ENCODE peak calls at places on chromosomes 12 and 14, in six cellular contexts. W is stomach, H is astrocyte, V is cardiac fibroblast, M is tibial nerve, C is Panc1. N is an unnamed sample.

GRCh38 chr14:89225607-89226006 is 191.4 kb downstream of the FOXN3 start:
- DNase-seq in M (no peak), V (no peak), W (no peak), H (no peak), C (no peak), N (no peak)

GRCh38 chr14:49926803-49927202 is 33.9 kb downstream of the ARF6 start:
- DNase-seq in W (no peak), V (no peak), H (no peak), C (no peak), M (no peak), N (no peak)

GRCh38 chr12:122951979-122952892 is 14.0 kb downstream of the ABCB9 start:
- DNase-seq in W (peak; percentile 84), C (no peak), H (peak; percentile 33), V (peak; percentile 77), M (peak; percentile 77), N (no peak)

GRCh38 chr12:98464155-98464554 is 51.2 kb upstream of the TMPO start:
- DNase-seq in V (peak; percentile 89), W (no peak), H (peak; percentile 23), M (no peak), C (no peak), N (no peak)

GRCh38 chr12:95908573-95908972 is 33.8 kb downstream of the CCDC38 start:
- DNase-seq in M (no peak), V (peak; percentile 80), C (no peak), H (peak; percentile 30), W (no peak), N (no peak)

GRCh38 chr12:51190820-51191219 is 17.9 kb upstream of the TFCP2 start:
- DNase-seq in H (no peak), C (no peak), W (no peak), M (no peak), V (no peak), N (no peak)

GRCh38 chr14:58298477-58298879 is at the start of gene ARID4A:
- DNase-seq in W (peak; percentile 87), H (no peak), C (no peak), V (no peak), M (peak; percentile 92), N (no peak)

GRCh38 chr12:20718294-20718693 is 23.2 kb downstream of the SLCO1C1 start:
- DNase-seq in H (no peak), C (no peak), V (no peak), M (no peak), W (no peak), N (no peak)

GRCh38 chr12:19530631-19531020 is 91.3 kb downstream of the AEBP2 start:
- DNase-seq in W (no peak), M (no peak), V (peak; percentile 36), H (peak; percentile 42), C (no peak), N (no peak)

GRCh38 chr12:5984873-5985272 is 39.8 kb upstream of the ANO2 start:
- DNase-seq in W (no peak), C (no peak), V (no peak), H (no peak), M (no peak), N (no peak)

GRCh38 chr14:47442206-47442605 is 233.2 kb downstream of the MDGA2 start:
- DNase-seq in C (no peak), H (peak; percentile 65), W (no peak), M (no peak), V (peak; percentile 5), N (no peak)

GRCh38 chr12:63826002-63826585 is 18.4 kb upstream of the SRGAP1 start:
- DNase-seq in W (no peak), M (peak; percentile 34), V (peak; percentile 83), C (no peak), H (peak; percentile 44), N (no peak)

GRCh38 chr12:63823040-63823439 is 21.5 kb upstream of the SRGAP1 start:
- DNase-seq in H (no peak), M (no peak), W (no peak), C (no peak), V (no peak), N (no peak)

GRCh38 chr12:63820427-63820826 is 24.1 kb upstream of the SRGAP1 start:
- DNase-seq in H (no peak), M (no peak), V (no peak), W (no peak), C (no peak), N (no peak)

GRCh38 chr12:63821781-63822251 is 22.7 kb upstream of the SRGAP1 start:
- DNase-seq in W (no peak), M (no peak), C (no peak), V (peak; percentile 19), H (no peak), N (no peak)

DNA sequence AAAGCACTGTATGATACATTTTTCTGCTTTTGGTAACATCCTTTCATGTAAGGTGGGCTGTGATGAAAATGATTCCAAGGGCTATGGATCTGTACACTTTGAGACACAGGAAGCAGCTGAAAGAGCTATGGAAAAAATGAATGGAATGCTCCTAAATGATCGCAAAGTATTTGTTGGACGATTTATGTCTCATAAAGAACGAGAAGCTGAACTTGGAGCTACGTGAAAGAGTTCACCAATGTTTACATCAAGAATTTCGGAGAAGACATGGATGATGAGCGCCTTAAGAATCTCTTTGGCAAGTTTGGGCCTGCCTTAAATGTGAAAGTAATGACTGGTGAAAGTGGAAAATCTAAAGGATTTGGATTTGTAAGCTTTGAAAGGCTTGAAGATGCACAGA is 22.1 kb upstream of the SRGAP1 start:
- DNase-seq in V (peak; percentile 13), C (no peak), H (peak; percentile 48), M (no peak), W (no peak), N (no peak)
- H3K4me3 ChIP-seq in V (no peak overlapping the region), C (no peak overlapping the region), H (peak overlapping the region; percentile 58), M (peak overlapping the region; percentile 30), W (peak overlapping the region; percentile 43), N (peak overlapping the region; percentile 57)

GRCh38 chr12:114673169-114673833 is 10.7 kb downstream of the TBX3 start:
- DNase-seq in H (peak; percentile 78), W (no peak), V (peak; percentile 83), M (no peak), C (no peak), N (no peak)
- H3K4me3 ChIP-seq in H (peak overlapping the region; percentile 37), W (no peak overlapping the region), V (no peak overlapping the region), M (no peak overlapping the region), C (no peak overlapping the region), N (no peak overlapping the region)

GRCh38 chr14:105855246-105855892 is 329.0 kb downstream of the TMEM121 start:
- DNase-seq in V (no peak), C (no peak), M (no peak), H (no peak), W (no peak), N (no peak)
- H3K4me3 ChIP-seq in V (no peak overlapping the region), C (no peak overlapping the region), M (no peak overlapping the region), H (no peak overlapping the region), W (no peak overlapping the region), N (no peak overlapping the region)

GRCh38 chr14:73027984-73028383 is 1.1 kb upstream of the ZFYVE1 start:
- DNase-seq in C (no peak), W (no peak), V (no peak), H (no peak), M (no peak), N (no peak)
- H3K4me3 ChIP-seq in C (no peak overlapping the region), W (no peak overlapping the region), V (no peak overlapping the region), H (no peak overlapping the region), M (no peak overlapping the region), N (no peak overlapping the region)

GRCh38 chr14:91899777-91900176 is 32.4 kb upstream of the TC2N start:
- DNase-seq in H (no peak), M (no peak), V (no peak), W (no peak), C (no peak), N (no peak)

GRCh38 chr14:91899213-91899612 is 31.9 kb upstream of the TC2N start:
- DNase-seq in M (no peak), V (no peak), W (peak; percentile 70), H (no peak), C (no peak), N (no peak)

GRCh38 chr14:91896419-91896818 is 29.1 kb upstream of the TC2N start:
- DNase-seq in C (no peak), W (no peak), M (no peak), V (no peak), H (no peak), N (no peak)

GRCh38 chr14:91897121-91897701 is 29.9 kb upstream of the TC2N start:
- DNase-seq in M (peak; percentile 50), V (peak; percentile 92), W (peak; percentile 80), H (peak; percentile 71), C (no peak), N (peak; percentile 16)

DNA sequence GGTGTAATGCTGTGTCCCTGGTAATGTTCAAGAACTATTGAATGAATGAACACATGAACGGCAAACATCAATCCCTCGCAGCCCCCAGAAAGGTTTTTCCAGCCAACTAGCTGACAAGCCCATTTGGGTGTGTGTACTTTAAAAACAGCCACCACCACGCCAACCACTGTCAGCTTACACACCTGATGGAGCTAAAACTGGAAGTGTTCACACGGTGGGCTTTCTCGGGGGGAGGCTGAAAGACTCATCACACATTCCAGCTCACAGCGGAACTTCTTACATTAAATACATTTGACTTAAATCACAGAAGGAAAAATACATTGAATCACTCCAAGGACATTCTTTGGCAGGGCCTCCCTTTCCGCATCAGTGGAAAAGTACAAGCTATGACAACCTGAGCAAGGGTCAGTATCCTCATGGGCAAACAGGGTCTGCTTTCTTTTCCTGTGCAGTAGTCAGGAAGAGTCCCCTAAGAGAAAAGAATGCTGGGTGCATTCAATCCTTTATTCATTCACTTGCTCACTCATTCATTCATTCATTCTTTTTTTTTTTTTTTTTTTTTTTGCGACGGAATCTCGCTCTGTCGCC is 31.0 kb upstream of the TC2N start:
- DNase-seq in C (no peak), W (no peak), M (no peak), H (no peak), V (peak; percentile 57), N (no peak)
- H3K4me3 ChIP-seq in C (no peak overlapping the region), W (no peak overlapping the region), M (no peak overlapping the region), H (no peak overlapping the region), V (no peak overlapping the region), N (no peak overlapping the region)

GRCh38 chr14:30771595-30771994 is 102.8 kb upstream of the COCH start:
- DNase-seq in W (no peak), M (no peak), H (no peak), C (no peak), V (no peak), N (no peak)
- H3K4me3 ChIP-seq in W (no peak overlapping the region), M (no peak overlapping the region), H (no peak overlapping the region), C (no peak overlapping the region), V (no peak overlapping the region), N (no peak overlapping the region)

GRCh38 chr14:100119251-100119650 is 40.2 kb downstream of the DEGS2 start:
- DNase-seq in C (no peak), H (no peak), M (no peak), W (no peak), V (no peak), N (no peak)
- H3K4me3 ChIP-seq in C (no peak overlapping the region), H (no peak overlapping the region), M (no peak overlapping the region), W (no peak overlapping the region), V (no peak overlapping the region), N (no peak overlapping the region)

GRCh38 chr12:94262228-94263010 is 114.0 kb downstream of the PLXNC1 start:
- DNase-seq in C (no peak), H (peak; percentile 92), W (peak; percentile 68), V (peak; percentile 99), M (peak; percentile 84), N (peak; percentile 79)

GRCh38 chr12:94263011-94263786 is 114.8 kb downstream of the PLXNC1 start:
- DNase-seq in W (no peak), V (no peak), C (no peak), H (no peak), M (no peak), N (no peak)

GRCh38 chr12:94260717-94261116 is 112.3 kb downstream of the PLXNC1 start:
- DNase-seq in H (no peak), V (no peak), M (no peak), C (no peak), W (no peak), N (no peak)

GRCh38 chr12:94261119-94261518 is 112.7 kb downstream of the PLXNC1 start:
- DNase-seq in M (no peak), C (no peak), H (no peak), V (no peak), W (no peak), N (no peak)

GRCh38 chr12:94261781-94262180 is 113.4 kb downstream of the PLXNC1 start:
- DNase-seq in V (no peak), C (no peak), W (no peak), H (no peak), M (no peak), N (no peak)
- H3K4me3 ChIP-seq in V (peak overlapping the region; percentile 55), C (peak overlapping the region; percentile 46), W (peak overlapping the region; percentile 55), H (peak overlapping the region; percentile 72), M (peak overlapping the region; percentile 40), N (no peak overlapping the region)